ENCODE peak calls at places on chromosomes 12 and 14, in five cellular contexts. G, B, F, C and L are unnamed samples.
A peak's percentile ranks its signal among the peaks of the same experiment; 100 is the strongest.

GRCh38 chr12:8088574-8088973 is 6.5 kb downstream of the NECAP1 start:
- DNase-seq in F (no peak), C (no peak), B (no peak), G (no peak), L (no peak)

GRCh38 chr12:112308184-112308583 is 74.0 kb downstream of the HECTD4 start:
- DNase-seq in C (no peak), F (no peak), B (no peak), G (no peak), L (no peak)

GRCh38 chr12:128830505-128830893 is 6.7 kb upstream of the SLC15A4 start:
- DNase-seq in B (no peak), C (no peak), G (no peak), F (no peak), L (no peak)

GRCh38 chr12:18955594-18955993 is 173.9 kb upstream of the PLEKHA5 start:
- DNase-seq in C (no peak), F (no peak), G (no peak), B (no peak), L (peak; percentile 7)

GRCh38 chr14:82091097-82091496 is 557.4 kb upstream of the SEL1L start:
- DNase-seq in C (no peak), B (no peak), G (no peak), F (no peak), L (no peak)

GRCh38 chr14:101153691-101154090 is 250.2 kb upstream of the RTL1 start:
- DNase-seq in F (no peak), B (no peak), G (no peak), C (no peak), L (no peak)

GRCh38 chr12:120536064-120536791 is 2.1 kb downstream of the RNF10 start:
- DNase-seq in C (no peak), G (no peak), F (no peak), B (no peak), L (no peak)

GRCh38 chr12:18966927-18967326 is 162.6 kb upstream of the PLEKHA5 start:
- DNase-seq in G (no peak), F (no peak), C (no peak), B (no peak), L (no peak)

GRCh38 chr12:125246346-125246656 is 181.1 kb downstream of the AACS start:
- DNase-seq in B (no peak), C (no peak), F (no peak), G (no peak), L (no peak)

GRCh38 chr14:71533396-71533795 is 398.8 kb upstream of the RGS6 start:
- DNase-seq in G (peak; percentile 59), C (peak; percentile 64), B (no peak), F (no peak), L (peak; percentile 19)

GRCh38 chr12:68613209-68613904 is 2.7 kb downstream of the RAP1B start:
- DNase-seq in B (no peak), F (no peak), G (no peak), C (no peak), L (no peak)

GRCh38 chr14:64409509-64409908 is 21.4 kb downstream of the MTHFD1 start:
- DNase-seq in G (no peak), C (no peak), F (no peak), B (no peak), L (no peak)

GRCh38 chr14:76931629-76932402 is 96.7 kb downstream of the IRF2BPL start:
- DNase-seq in G (no peak), F (no peak), B (no peak), C (no peak), L (no peak)

GRCh38 chr12:121861549-121862254 is 3.0 kb upstream of the HPD start:
- DNase-seq in G (peak; percentile 55), C (no peak), F (no peak), B (no peak), L (peak; percentile 55)

GRCh38 chr14:31568151-31568550 is 6.9 kb downstream of the NUBPL start:
- DNase-seq in F (no peak), C (no peak), G (peak; percentile 58), B (no peak), L (no peak)

GRCh38 chr12:117980621-117981020 is 11.8 kb upstream of the KSR2 start:
- DNase-seq in G (peak; percentile 49), C (no peak), F (no peak), B (no peak), L (no peak)

GRCh38 chr12:2273288-2273687 is 220.5 kb downstream of the CACNA1C start:
- DNase-seq in C (peak; percentile 68), B (no peak), G (peak; percentile 62), F (no peak), L (peak; percentile 75)

GRCh38 chr12:124792177-124792576 is 71.5 kb downstream of the SCARB1 start:
- DNase-seq in B (no peak), G (no peak), F (no peak), C (no peak), L (no peak)

GRCh38 chr14:94079891-94080605 is 954 bp downstream of the DDX24 start:
- DNase-seq in B (no peak), C (no peak), F (no peak), G (peak; percentile 55), L (no peak)

GRCh38 chr12:19506497-19506896 is 67.2 kb downstream of the AEBP2 start:
- DNase-seq in B (no peak), F (no peak), C (no peak), G (no peak), L (no peak)

DNA sequence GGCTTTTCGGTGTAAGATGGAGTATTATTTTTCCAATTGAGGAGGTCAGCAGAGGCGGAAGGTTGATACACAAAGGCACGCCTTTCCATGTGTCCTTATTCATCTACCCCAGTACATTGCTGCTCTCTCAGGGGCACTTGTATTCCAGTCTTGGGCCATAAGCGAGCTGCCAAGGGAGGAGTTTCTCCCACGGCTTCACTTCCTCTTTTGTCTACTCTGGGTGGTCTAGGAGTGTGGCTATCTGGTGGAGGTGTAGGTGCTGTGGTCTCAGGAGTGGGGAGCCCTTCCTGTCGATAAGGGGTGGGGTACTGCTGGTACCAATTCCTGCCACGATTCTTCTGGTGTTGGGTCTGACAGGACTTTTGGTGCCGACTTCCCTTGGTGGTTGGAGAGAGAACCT is 73.4 kb downstream of the GAS2L3 start:
- DNase-seq in C (no peak), B (no peak), F (no peak), G (no peak), L (no peak)
- H3K4me3 ChIP-seq in C (no peak overlapping the region), B (no peak overlapping the region), F (no peak overlapping the region), G (no peak overlapping the region), L (no peak overlapping the region)

DNA sequence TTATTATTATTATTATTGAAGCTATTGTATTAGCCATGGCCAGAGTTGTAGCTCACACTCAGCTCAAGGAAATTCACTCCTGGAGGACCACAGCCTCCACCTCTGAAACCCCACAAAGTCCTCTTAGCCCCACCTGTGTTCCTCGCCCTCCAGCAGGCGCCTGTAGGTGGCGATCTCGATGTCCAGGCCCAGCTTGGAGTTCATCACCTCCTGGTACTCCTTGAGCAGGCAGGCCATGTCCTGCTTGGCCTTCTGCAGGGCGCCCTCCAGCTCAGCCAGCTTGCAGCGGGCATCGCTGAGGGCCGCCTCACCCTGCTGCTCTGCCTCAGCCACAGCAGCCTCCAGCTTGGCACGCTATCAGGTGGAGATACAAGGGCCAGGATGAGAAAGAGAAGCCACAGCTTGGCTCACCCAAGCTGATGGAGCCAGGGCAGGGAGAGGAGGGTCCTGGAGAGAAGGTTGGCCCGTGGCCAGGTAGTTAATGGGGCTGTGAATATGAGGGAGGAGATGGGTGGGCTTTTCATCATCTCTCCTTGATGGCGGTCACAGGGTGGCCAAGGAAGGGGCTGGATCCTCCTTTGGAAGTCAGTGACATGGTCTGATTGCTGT is 5.1 kb downstream of the KRT85 start:
- DNase-seq in G (no peak), B (no peak), F (no peak), C (no peak), L (no peak)
- TF ChIP-seq CTCF in G (peak; percentile 32), B (peak; percentile 57), F (no peak), C (no peak), L (no peak)

DNA sequence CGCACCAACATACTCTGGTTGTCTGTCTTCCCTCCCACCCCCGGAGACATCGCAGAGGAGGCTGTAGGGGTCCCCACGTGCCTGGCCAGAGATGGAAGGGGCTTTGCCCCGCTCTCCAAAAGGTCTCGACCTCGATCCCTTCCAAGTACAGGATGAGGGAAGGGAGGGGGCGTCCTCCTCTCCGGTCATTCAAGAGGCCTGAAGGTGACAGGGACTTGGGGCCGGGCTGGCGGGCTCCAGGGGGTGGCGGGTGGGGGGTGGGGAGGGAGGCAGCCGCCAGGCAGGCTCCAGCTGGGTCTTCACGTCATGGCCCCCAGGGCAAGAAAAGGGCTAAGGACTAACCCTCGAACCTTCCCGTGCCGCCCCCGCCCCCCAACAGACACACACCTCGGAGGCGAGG is 15.1 kb downstream of the TBX3 start:
- DNase-seq in G (no peak), F (no peak), B (no peak), C (no peak), L (no peak)
- H3K4me3 ChIP-seq in G (peak overlapping the region; percentile 47), F (peak overlapping the region; percentile 57), B (peak overlapping the region; percentile 54), C (peak overlapping the region; percentile 39), L (peak overlapping the region; percentile 62)

DNA sequence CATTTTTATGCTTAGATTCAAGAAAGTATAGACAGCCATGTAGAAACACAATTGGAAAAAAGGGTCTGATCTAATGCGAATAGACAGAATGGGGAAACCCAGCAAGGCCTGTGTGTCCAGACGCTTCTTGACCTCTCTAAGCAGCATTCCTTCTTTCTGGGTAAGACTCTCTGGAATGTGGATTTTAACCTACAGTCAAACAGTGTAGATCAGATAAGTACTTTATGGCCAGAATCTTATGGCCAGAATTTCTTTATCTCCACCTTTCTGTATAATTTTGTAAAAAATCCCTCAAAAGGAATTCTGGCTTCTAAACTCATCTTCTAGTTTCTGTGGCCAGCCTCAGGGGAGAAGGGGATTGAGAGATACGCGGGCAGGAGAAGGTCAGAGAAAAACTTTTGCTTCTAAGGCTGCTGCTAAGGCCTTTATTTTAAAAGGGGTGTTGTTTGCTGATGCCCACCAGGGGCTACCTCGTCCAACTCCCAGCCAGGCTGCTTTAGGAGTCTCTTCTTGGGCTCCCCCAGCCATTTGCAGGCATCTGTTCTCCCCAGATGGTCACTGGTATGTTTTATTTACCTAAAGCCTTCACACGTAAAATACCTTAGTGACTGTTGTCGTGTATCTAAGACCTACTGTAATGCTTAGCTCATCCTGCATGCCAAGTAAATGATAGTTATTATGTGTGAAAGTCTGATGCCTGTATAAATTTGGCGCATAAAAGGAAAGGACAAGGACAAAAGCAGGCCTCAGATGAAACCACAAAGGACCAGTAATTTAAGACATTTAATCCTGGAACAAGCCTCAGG is 68.4 kb downstream of the ANO6 start:
- DNase-seq in G (peak; percentile 29), B (no peak), F (no peak), C (no peak), L (peak; percentile 76)
- TF ChIP-seq CTCF in G (no peak), B (peak; percentile 10), F (no peak), C (peak; percentile 26), L (no peak)

GRCh38 chr12:111022386-111022785 is 102.0 kb upstream of the MYL2 start:
- DNase-seq in B (no peak), G (no peak), C (no peak), F (no peak), L (no peak)
- H3K4me3 ChIP-seq in B (no peak overlapping the region), G (no peak overlapping the region), C (no peak overlapping the region), F (no peak overlapping the region), L (no peak overlapping the region)

GRCh38 chr12:122865268-122866231 is 30.3 kb downstream of the HIP1R start:
- DNase-seq in G (no peak), B (no peak), F (no peak), C (no peak), L (peak; percentile 48)
- TF ChIP-seq CTCF in G (peak; percentile 31), B (peak; percentile 42), F (peak; percentile 13), C (peak; percentile 9), L (peak; percentile 25)

DNA sequence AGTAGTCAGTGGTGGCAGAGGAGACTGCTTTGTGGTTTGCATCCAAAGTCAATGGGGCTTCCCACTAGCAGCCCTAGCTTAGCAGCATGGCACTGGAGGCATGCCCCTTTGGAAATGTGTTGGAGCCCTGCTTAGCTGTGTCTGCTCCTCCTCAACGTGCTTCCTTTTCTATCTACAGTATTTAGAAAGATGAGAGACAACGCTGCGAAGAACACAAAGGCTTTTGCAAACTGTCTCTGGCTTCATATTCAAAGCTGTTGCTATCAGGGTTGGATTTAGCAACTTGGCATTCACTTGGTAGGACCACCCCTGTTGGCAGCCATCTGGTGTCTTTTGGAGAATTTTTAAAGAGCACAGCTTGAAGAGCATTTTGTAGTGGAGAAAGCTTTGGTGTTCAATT is 82.1 kb upstream of the CCDC196 start:
- DNase-seq in F (no peak), G (no peak), C (no peak), B (no peak), L (no peak)
- H3K4me3 ChIP-seq in F (no peak overlapping the region), G (no peak overlapping the region), C (no peak overlapping the region), B (no peak overlapping the region), L (no peak overlapping the region)